ENCODE peak calls at places on chromosome 12, in seven cellular contexts. V, A, P, F, R, S and J are unnamed samples.

GRCh38 chr12:25789520-25789919 is 169.0 kb upstream of the RASSF8 start:
- DNase-seq in F (no peak), S (no peak), R (no peak), V (no peak), A (no peak), P (no peak), J (no peak)

GRCh38 chr12:49824886-49825285 is 3.3 kb downstream of the NCKAP5L start:
- DNase-seq in F (no peak), A (no peak), R (no peak), S (peak; percentile 22), P (no peak), V (peak; percentile 59), J (no peak)

GRCh38 chr12:92921877-92922276 is 7.2 kb downstream of the EEA1 start:
- DNase-seq in A (no peak), V (no peak), P (no peak), R (no peak), S (no peak), F (no peak), J (peak; percentile 47)

GRCh38 chr12:944201-944600 is 5.3 kb downstream of the RAD52 start:
- DNase-seq in R (no peak), F (no peak), V (no peak), S (no peak), A (no peak), P (no peak), J (no peak)

GRCh38 chr12:108635201-108635996 is 1.7 kb upstream of the SELPLG start:
- DNase-seq in S (no peak), V (peak; percentile 37), P (no peak), A (no peak), F (peak; percentile 86), R (peak; percentile 19), J (peak; percentile 73)

GRCh38 chr12:103952497-103952896 is 13.2 kb upstream of the TDG start:
- DNase-seq in F (no peak), V (no peak), S (no peak), A (no peak), P (no peak), R (no peak), J (no peak)

GRCh38 chr12:112973712-112974305 is 4.5 kb upstream of the OAS2 start:
- DNase-seq in P (no peak), A (no peak), S (no peak), F (no peak), V (peak; percentile 6), R (no peak), J (no peak)

GRCh38 chr12:29847246-29847645 is 63.5 kb upstream of the TMTC1 start:
- DNase-seq in V (no peak), P (no peak), R (no peak), F (no peak), S (no peak), A (no peak), J (no peak)

GRCh38 chr12:73950506-73950905 is 587.1 kb upstream of the ATXN7L3B start:
- DNase-seq in A (no peak), F (no peak), S (no peak), P (no peak), R (no peak), V (no peak), J (no peak)

GRCh38 chr12:29656762-29657538 is 126.8 kb downstream of the TMTC1 start:
- DNase-seq in F (no peak), A (no peak), S (no peak), P (no peak), V (no peak), R (no peak), J (no peak)

GRCh38 chr12:123761841-123762714 is at the start of gene DNAH10:
- DNase-seq in V (no peak), P (no peak), F (peak; percentile 28), A (peak; percentile 41), S (peak; percentile 26), R (no peak), J (peak; percentile 76)

GRCh38 chr12:11797317-11797913 is 147.9 kb downstream of the ETV6 start:
- DNase-seq in F (no peak), P (no peak), R (no peak), S (no peak), A (no peak), V (peak; percentile 95), J (no peak)

GRCh38 chr12:39272934-39273770 is 169.8 kb downstream of the KIF21A start:
- DNase-seq in F (no peak), S (peak; percentile 49), P (no peak), A (no peak), V (peak; percentile 36), R (no peak), J (no peak)

GRCh38 chr12:31588976-31589375 is 2.0 kb downstream of the DENND5B start:
- DNase-seq in V (peak; percentile 6), P (no peak), A (no peak), S (peak; percentile 6), F (no peak), R (no peak), J (no peak)

GRCh38 chr12:56413392-56413791 is 35.8 kb downstream of the TIMELESS start:
- DNase-seq in P (no peak), V (no peak), S (no peak), F (no peak), R (no peak), A (no peak), J (no peak)

GRCh38 chr12:10171954-10172353 is at the start of gene OLR1:
- DNase-seq in V (no peak), A (no peak), F (no peak), S (peak; percentile 60), R (no peak), P (no peak), J (no peak)

GRCh38 chr12:110566993-110567392 is 16.1 kb downstream of the PPTC7 start:
- DNase-seq in F (no peak), P (no peak), A (no peak), R (no peak), S (no peak), V (no peak), J (no peak)
- TF ChIP-seq CTCF in F (no peak), P (no peak), A (no peak), R (no peak), S (no peak), V (no peak), J (no peak)

DNA sequence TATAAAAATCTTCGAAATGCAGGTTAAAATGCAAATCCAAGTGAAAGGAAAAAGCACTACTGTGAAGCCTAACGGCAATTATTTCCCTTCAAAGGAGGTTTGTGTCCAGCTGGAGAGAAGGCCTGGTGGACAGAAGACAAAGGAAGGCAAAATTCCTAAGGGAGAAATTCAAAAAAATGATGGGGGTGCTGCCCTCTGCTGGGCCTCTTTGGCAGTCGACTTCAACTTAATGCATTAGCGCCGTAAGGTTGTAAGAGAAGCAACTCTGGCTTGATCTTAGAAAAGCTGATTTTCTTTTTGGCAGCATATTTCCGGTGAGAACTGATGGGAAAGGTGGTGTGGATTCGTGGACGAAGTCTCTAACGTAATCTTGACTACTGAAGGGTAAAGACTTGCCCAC is 34.3 kb upstream of the CHFR start:
- DNase-seq in S (no peak), P (no peak), R (no peak), F (no peak), A (no peak), V (no peak), J (no peak)
- TF ChIP-seq CTCF in S (peak; percentile 8), P (no peak), R (no peak), F (no peak), A (peak; percentile 26), V (no peak), J (no peak)

DNA sequence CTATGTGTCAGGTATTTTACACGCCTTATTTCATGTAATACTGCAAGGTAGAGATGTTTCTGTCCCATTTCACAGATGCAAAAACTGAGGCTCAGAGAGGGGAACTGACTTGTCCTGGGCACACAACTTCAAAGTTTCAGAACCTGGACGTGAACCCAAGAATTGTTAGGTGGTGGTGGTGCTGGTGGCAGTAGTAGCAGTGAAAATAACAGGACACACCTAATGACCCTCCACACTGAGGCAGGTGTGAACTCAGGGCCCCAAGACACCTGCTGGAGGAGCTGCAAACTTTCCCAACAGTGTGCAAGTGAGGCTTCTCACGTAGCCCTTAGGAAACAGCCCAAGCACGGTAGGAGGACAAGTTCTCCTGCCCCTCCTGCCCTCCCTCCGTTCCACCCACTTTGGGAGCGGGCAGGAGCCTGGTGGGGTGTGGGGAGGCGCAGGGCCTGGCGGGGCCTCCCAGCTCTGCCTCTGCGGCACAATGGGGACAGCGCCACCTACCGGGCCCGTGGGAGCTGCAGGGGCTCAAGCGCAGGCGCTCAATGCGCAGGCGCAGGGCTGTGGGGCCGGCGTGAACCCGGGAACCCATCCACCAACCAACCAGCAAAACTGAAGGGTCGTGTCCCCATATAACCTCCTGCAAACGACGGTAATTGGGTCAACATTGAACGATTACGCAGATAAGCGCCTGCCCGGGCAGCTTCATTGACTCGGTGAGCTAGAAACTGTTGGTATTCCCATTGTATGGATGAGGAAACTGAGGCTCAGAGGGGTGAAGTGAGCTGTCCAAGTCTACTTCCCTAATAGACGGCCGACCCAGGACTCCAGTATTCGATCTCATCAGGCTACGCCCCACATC is 12.0 kb upstream of the TRPV4 start:
- DNase-seq in A (peak; percentile 84), F (peak; percentile 81), V (peak; percentile 65), S (peak; percentile 83), P (peak; percentile 80), R (peak; percentile 86), J (peak; percentile 96)
- TF ChIP-seq CTCF in A (peak; percentile 92), F (peak; percentile 99), V (peak; percentile 75), S (peak; percentile 91), P (peak; percentile 90), R (peak; percentile 93), J (peak; percentile 99)

GRCh38 chr12:53502983-53503728 is 2.1 kb downstream of the TARBP2 start:
- DNase-seq in F (no peak), R (peak; percentile 66), A (no peak), S (no peak), P (no peak), V (no peak), J (no peak)

GRCh38 chr12:53502331-53502730 is 1.2 kb downstream of the TARBP2 start:
- DNase-seq in A (no peak), P (no peak), R (peak; percentile 85), F (no peak), V (no peak), S (no peak), J (no peak)

GRCh38 chr12:53505086-53505485 is 2.2 kb downstream of the NPFF start:
- DNase-seq in S (no peak), A (no peak), R (peak; percentile 95), P (no peak), F (no peak), V (peak; percentile 74), J (no peak)

GRCh38 chr12:53505555-53506449 is 1.5 kb downstream of the NPFF start:
- DNase-seq in F (no peak), P (no peak), R (no peak), S (no peak), V (no peak), A (no peak), J (no peak)

DNA sequence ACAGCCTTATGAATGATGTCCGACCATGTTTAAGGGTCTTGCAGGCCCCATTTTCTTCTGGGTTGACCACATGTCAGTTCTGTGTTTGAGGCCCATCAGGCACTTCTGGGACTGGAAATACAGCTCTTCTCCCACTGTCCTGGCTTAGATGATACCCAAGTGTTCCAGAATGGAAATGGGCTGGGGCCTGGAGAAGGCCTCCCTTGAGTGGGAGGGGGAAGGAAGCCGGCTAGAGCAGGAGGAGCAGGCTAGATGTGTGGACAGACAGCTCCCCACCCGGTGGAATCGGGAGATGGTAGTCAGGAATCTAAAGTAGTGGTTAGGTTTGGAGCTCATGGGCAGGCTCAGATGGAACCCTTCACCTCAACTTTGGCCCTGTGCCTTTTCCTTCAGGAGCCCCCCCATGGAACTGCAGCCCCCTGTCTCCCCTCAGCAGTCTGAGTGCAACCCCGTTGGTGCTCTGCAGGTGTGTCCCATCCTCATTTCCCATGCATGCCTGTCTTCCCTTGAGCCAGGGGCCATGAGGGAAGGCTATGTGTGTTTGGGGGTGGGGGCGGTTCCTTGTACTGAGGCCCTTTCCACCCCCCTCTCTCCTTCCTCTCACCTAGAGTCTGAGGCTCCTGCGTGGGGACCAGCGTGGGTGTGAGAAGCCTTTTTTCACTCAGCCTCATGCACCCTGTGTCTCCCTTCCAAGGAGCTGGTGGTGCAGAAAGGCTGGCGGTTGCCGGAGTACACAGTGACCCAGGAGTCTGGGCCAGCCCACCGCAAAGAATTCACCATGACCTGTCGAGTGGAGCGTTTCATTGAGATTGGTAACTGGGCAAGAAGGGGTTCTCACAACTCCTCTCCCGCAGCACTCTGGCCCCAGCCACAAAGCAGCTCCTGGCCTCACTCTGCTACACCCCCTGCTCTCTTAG is 3.0 kb downstream of the NPFF start:
- DNase-seq in V (no peak), P (no peak), S (no peak), R (peak; percentile 38), A (no peak), F (no peak), J (no peak)
- TF ChIP-seq CTCF in V (no peak), P (no peak), S (no peak), R (no peak), A (no peak), F (no peak), J (no peak)